ENCODE peak calls at places on chromosomes 2 and 18, in five cellular contexts. S, E, B, U and J are unnamed samples.

GRCh38 chr2:9690716-9691498 is 60.1 kb upstream of the YWHAQ start:
- DNase-seq in U (peak), E (no peak), B (no peak), S (no peak), J (no peak)

GRCh38 chr2:191864623-191865521 is 18.0 kb upstream of the CAVIN2 start:
- DNase-seq in U (no peak), B (no peak), E (peak), S (no peak), J (no peak)

GRCh38 chr2:29015701-29016470 is 34.8 kb downstream of the TOGARAM2 start:
- DNase-seq in B (no peak), E (no peak), S (no peak), U (no peak), J (no peak)

GRCh38 chr2:71303849-71304248 is 27.7 kb upstream of the ZNF638 start:
- DNase-seq in E (no peak), U (no peak), S (no peak), B (no peak), J (no peak)

GRCh38 chr2:53583583-53583982 is 184.0 kb upstream of the CHAC2 start:
- DNase-seq in E (peak), S (no peak), B (no peak), U (no peak), J (no peak)

GRCh38 chr2:48902521-48902920 is 147.0 kb upstream of the LHCGR start:
- DNase-seq in U (no peak), E (no peak), S (no peak), B (no peak), J (no peak)

GRCh38 chr2:144516417-144516980 is 3.4 kb downstream of the ZEB2 start:
- DNase-seq in U (peak), B (no peak), E (no peak), S (no peak), J (no peak)

GRCh38 chr18:73043231-73044000 is 175.6 kb upstream of the NETO1 start:
- DNase-seq in B (no peak), S (no peak), U (no peak), E (no peak), J (no peak)

GRCh38 chr2:164737612-164738081 is 104.0 kb downstream of the COBLL1 start:
- DNase-seq in B (no peak), S (peak), U (peak), E (peak), J (no peak)

GRCh38 chr2:45759310-45759851 is 107.9 kb downstream of the PRKCE start:
- DNase-seq in B (no peak), S (no peak), E (no peak), U (peak), J (no peak)

GRCh38 chr18:75482880-75483279 is 55.4 kb upstream of the SMIM21 start:
- DNase-seq in S (no peak), U (no peak), B (no peak), E (no peak), J (no peak)

GRCh38 chr2:221123396-221123795 is 448.7 kb downstream of the EPHA4 start:
- DNase-seq in S (no peak), U (no peak), B (no peak), E (no peak), J (no peak)

GRCh38 chr2:98445167-98445522 is 487 bp downstream of the INPP4A start:
- DNase-seq in S (no peak), U (no peak), E (no peak), B (no peak), J (no peak)

GRCh38 chr2:132910432-132910831 is 240.4 kb upstream of the LYPD1 start:
- DNase-seq in E (no peak), S (no peak), U (no peak), B (no peak), J (no peak)

GRCh38 chr2:85133751-85134254 is 611 bp downstream of the TCF7L1 start:
- DNase-seq in E (no peak), B (no peak), U (peak), S (no peak), J (no peak)

GRCh38 chr18:49023938-49024341 is 73.2 kb upstream of the SMAD7 start:
- DNase-seq in B (no peak), E (no peak), U (no peak), S (no peak), J (no peak)

GRCh38 chr2:238939074-238939473 is 91.2 kb downstream of the TWIST2 start:
- DNase-seq in B (no peak), E (no peak), U (no peak), S (no peak), J (no peak)

GRCh38 chr2:227412877-227413276 is 25.1 kb upstream of the SCYGR1 start:
- DNase-seq in S (no peak), B (no peak), U (no peak), E (no peak), J (no peak)
- H3K27ac ChIP-seq in S (no peak), B (peak), U (no peak), E (no peak), J (no peak)

DNA sequence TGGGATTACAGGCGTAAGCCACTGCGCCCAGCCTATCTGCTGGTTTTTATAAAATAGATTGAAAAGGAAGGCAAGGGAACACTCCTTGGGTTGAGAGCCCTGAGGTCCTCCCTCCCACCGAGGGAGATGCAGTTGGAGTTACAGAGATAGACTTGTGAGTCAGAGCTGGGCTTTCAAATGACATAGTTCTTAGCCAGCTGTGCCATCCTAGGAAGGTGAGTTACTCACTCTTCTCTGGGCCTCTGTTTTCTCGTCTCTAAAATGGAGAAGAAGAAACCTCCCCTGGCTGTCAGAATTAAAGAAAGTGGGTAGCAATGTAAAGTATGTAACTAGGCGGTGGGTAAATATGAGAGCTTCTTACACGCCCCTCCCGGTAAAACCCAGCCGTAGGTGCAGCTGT is 2.4 kb downstream of the LRRFIP1 start:
- DNase-seq in E (no peak), S (no peak), B (no peak), U (no peak), J (no peak)
- TF ChIP-seq GABPA in E (no peak), S (no peak), B (no peak), U (no peak), J (no peak)

GRCh38 chr2:111251711-111252110 is 131.0 kb downstream of the BCL2L11 start:
- DNase-seq in B (no peak), S (no peak), E (no peak), U (no peak), J (no peak)
- TF ChIP-seq REST in B (no peak), S (no peak), E (no peak), U (no peak), J (no peak)

GRCh38 chr18:2572144-2572682 is 856 bp downstream of the NDC80 start:
- DNase-seq in B (no peak), S (no peak), E (no peak), U (no peak), J (peak)
- H3K27ac ChIP-seq in B (peak), S (peak), E (peak), U (peak), J (peak)

DNA sequence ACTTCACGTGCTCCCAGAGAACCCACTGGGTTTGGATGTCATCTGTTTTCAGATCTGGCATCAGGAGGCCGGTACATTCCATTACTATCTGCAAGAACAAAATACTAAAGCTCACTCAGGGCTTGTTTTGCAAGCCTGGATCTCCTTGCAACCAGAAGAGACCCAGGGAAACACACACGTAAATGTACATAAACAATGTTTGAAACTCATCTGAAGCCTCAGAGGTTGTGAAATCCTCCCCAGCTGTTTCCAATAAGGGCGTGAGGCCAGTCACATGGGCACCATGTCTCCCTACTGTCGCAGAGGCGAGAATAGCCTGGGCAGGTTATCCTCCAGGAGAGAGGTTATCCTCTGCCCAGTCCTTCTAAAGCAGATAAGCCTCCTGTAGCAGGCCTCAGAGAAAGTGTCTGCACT is 186.9 kb downstream of the GFPT1 start:
- DNase-seq in U (no peak), E (peak), B (no peak), S (no peak), J (no peak)
- TF ChIP-seq GABPA in U (no peak), E (no peak), B (no peak), S (no peak), J (no peak)

GRCh38 chr18:45652303-45652702 is 37.0 kb downstream of the SLC14A2 start:
- DNase-seq in S (no peak), E (no peak), B (no peak), U (no peak), J (no peak)

GRCh38 chr18:45651269-45651668 is 36.0 kb downstream of the SLC14A2 start:
- DNase-seq in S (no peak), B (no peak), E (peak), U (no peak), J (no peak)

GRCh38 chr18:45654677-45655076 is 39.4 kb downstream of the SLC14A2 start:
- DNase-seq in B (no peak), S (no peak), E (no peak), U (no peak), J (no peak)

GRCh38 chr18:45650321-45650720 is 35.0 kb downstream of the SLC14A2 start:
- DNase-seq in E (no peak), S (no peak), B (no peak), U (no peak), J (no peak)

DNA sequence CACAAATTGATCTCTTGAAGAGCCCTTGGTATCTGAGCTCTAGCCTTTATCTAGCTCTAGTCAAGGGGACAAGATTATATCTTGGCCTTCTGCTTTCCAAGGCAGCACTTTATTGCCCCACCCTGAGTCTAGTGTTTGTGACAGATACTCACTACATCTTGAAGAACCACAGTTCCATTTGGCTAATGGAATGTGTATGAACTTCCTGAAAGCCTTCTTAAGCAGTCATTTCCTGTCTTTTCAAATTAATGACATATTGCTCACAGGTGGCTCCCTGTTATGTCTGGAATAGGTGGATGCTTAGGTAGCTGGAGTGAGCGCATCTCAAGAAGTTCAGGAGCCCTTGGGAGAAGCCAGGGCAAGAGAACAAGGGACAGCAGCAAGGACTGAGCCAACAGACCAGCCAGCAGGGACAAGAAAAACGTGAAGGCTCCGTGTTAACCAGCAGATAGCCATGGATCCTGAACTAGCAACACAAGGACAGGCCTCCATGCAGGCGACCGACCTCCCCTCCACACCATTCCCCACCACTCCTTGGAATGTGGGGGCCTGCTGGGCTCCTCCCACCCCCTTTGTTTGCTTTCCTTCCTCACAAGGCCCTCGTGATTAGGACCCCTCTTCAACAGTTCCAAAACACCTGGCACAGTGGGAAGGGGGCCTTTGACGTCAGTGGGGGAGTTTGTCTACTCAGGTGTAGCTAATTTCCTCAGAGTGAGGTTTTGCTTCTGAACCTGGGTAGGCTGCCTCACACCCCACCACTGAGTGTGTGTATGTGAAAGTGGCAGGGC is 37.6 kb downstream of the SLC14A2 start:
- DNase-seq in E (no peak), B (no peak), U (no peak), S (no peak), J (peak)
- TF ChIP-seq REST in E (no peak), B (no peak), U (no peak), S (no peak), J (peak)

DNA sequence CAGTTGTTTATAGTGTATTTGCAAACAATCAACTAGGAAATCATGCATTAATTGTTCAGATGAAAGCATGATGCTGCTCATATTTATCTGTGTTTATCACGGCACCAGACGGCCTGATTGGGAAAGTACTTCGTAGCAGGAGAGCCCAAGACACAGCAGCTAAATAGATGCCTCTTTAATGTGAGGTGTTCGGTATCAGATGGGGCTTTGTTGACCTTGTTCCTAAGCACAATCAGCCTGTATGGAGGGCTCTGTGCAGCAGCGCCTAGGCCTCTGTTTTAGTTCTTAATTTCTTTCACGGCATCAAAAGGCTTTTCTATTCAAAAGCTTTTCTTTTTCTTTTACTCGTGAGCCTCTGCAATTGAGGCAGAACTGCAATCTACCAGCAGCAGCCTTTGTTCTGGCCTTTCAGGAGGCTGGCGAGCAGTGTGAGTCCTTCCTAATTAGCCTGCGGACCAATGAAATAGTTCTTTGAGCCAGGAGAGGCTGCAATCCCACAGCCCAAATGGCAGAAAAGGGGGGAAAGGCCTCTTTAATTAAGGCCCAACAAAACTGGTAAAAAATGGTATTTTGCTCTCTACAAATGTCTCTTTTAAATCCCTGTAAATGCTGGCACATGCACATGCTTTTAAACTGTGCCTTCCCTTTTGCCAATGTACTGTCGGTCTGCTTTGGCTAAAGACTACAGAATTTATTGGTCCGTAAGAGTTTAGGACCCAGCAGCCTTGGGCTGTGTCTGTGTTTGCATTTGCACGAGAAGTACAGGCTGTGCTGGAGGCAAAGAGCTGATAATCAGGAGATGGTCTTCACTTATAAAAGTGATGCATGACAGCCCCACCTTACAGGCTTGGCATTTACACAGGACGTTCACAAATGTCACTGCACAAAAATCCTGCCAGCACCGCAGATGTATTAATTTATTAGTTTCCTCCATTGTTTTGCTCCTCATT is 159.6 kb downstream of the RND3 start:
- DNase-seq in B (no peak), U (peak), E (no peak), S (no peak), J (no peak)
- H3K27ac ChIP-seq in B (no peak), U (peak), E (no peak), S (no peak), J (no peak)

DNA sequence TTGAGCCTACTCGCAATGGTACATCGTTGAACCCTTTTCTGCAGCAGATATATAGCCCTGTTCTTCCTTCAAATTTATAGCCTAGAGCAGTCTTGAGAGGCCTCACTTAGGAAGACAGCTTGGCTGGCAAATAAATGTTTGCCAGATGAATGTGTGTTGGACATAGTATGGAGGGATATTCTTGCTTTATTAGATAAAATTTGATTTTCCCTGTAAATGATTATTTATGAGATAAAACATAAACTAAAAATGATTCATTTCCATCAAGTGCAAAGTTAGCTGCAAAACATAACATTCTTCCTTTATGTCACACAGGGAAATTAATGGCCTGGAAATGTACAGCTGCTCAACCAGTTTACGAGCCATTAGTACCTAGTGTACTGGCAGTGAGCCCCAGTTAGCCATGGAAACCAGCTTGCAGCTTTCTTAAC is 82.5 kb downstream of the LIMS1 start:
- DNase-seq in B (no peak), S (no peak), U (no peak), E (no peak), J (no peak)
- TF ChIP-seq GABPA in B (no peak), S (no peak), U (no peak), E (no peak), J (no peak)